ENCODE peak calls at places on chromosome 11, in four cellular contexts. D is tibial nerve, G is AG04450, Y is Caco-2. M is an unnamed sample.
A peak's percentile ranks its signal among the peaks of the same experiment; 100 is the strongest.

GRCh38 chr11:5240458-5240857 is 6.2 kb upstream of the HBD start:
- DNase-seq in D (no peak), G (no peak), Y (no peak), M (no peak)

GRCh38 chr11:4025957-4026324 is 68.7 kb upstream of the RRM1 start:
- DNase-seq in D (no peak), G (no peak), Y (no peak), M (no peak)

GRCh38 chr11:14587203-14587602 is 56.4 kb upstream of the PDE3B start:
- DNase-seq in D (no peak), G (no peak), Y (no peak), M (no peak)

GRCh38 chr11:131687291-131688055 is 317.1 kb downstream of the NTM start:
- DNase-seq in D (no peak), G (no peak), Y (no peak), M (no peak)

GRCh38 chr11:124674571-124674970 is 867 bp downstream of the SPA17 start:
- DNase-seq in D (no peak), G (no peak), Y (no peak), M (no peak)

GRCh38 chr11:126969865-126970479 is 30.6 kb downstream of the KIRREL3 start:
- DNase-seq in D (no peak), G (no peak), Y (peak; percentile 28), M (no peak)

GRCh38 chr11:27700351-27701261 is at the start of gene BDNF:
- DNase-seq in D (no peak), G (no peak), Y (peak; percentile 53), M (peak; percentile 38)

GRCh38 chr11:58058276-58059010 is 27.7 kb downstream of the OR6Q1 start:
- DNase-seq in D (no peak), G (no peak), Y (no peak), M (peak; percentile 52)

GRCh38 chr11:1425439-1425838 is 35.7 kb downstream of the BRSK2 start:
- DNase-seq in D (no peak), G (no peak), Y (no peak), M (no peak)

GRCh38 chr11:6502382-6502781 is 5.3 kb downstream of the DNHD1 start:
- DNase-seq in D (no peak), G (no peak), Y (no peak), M (no peak)

GRCh38 chr11:100930185-100930778 is 199.3 kb downstream of the PGR start:
- DNase-seq in D (no peak), G (no peak), Y (peak; percentile 66), M (peak; percentile 70)

GRCh38 chr11:73942030-73942429 is 8.8 kb upstream of the DNAJB13 start:
- DNase-seq in D (no peak), G (no peak), Y (no peak), M (no peak)

GRCh38 chr11:110527146-110527545 is 97.4 kb downstream of the FDX1 start:
- DNase-seq in D (no peak), G (no peak), Y (no peak), M (no peak)

GRCh38 chr11:64870176-64870892 is 8.1 kb downstream of the EHD1 start:
- DNase-seq in D (no peak), G (no peak), Y (peak; percentile 81), M (peak; percentile 31)

GRCh38 chr11:15434529-15434928 is 319.8 kb downstream of the INSC start:
- DNase-seq in D (no peak), G (no peak), Y (no peak), M (no peak)